ENCODE peak calls at places on chromosomes 12 and 14, in eight cellular contexts. L is esophagus squamous epithelium, R is PC-3, Q is SK-N-SH, F is cardiac muscle cell, G is tibial nerve, I is suprapubic skin, O is neural progenitor cell. E is an unnamed sample.

GRCh38 chr14:50335389-50335788 is 23.3 kb downstream of the DMAC2L start:
- DNase-seq in R (no peak), L (no peak), I (no peak), Q (peak; percentile 55), G (peak; percentile 48), F (peak; percentile 39), O (peak; percentile 89), E (no peak)

GRCh38 chr14:93537962-93538361 is 107.2 kb downstream of the UNC79 start:
- DNase-seq in G (no peak), F (no peak), Q (no peak), O (no peak), L (no peak), R (no peak), I (no peak), E (no peak)

GRCh38 chr12:1531160-1531653 is 63.2 kb downstream of the FBXL14 start:
- DNase-seq in L (no peak), R (no peak), I (no peak), Q (no peak), F (no peak), G (no peak), O (no peak), E (no peak)

GRCh38 chr14:98623806-98624430 is 648.1 kb downstream of the BCL11B start:
- DNase-seq in L (no peak), I (no peak), F (no peak), G (no peak), Q (no peak), R (no peak), O (no peak), E (no peak)

GRCh38 chr12:107309020-107309419 is 215.7 kb upstream of the CRY1 start:
- DNase-seq in I (no peak), L (no peak), R (no peak), Q (no peak), G (no peak), O (no peak), F (no peak), E (no peak)

GRCh38 chr12:209851-210250 is 4.1 kb downstream of the SLC6A12 start:
- DNase-seq in I (no peak), O (no peak), R (no peak), Q (no peak), F (no peak), G (no peak), L (no peak), E (no peak)

GRCh38 chr12:1634149-1634548 is 5.1 kb downstream of the WNT5B start:
- DNase-seq in O (no peak), F (no peak), Q (no peak), L (no peak), I (no peak), R (no peak), G (no peak), E (no peak)

GRCh38 chr14:21527320-21527679 is 1.2 kb upstream of the SALL2 start:
- DNase-seq in G (no peak), I (no peak), L (no peak), Q (no peak), R (no peak), O (no peak), F (no peak), E (no peak)

GRCh38 chr12:93245543-93245942 is 132.2 kb upstream of the NUDT4 start:
- DNase-seq in Q (no peak), O (peak; percentile 56), G (no peak), I (no peak), R (no peak), F (no peak), L (no peak), E (peak; percentile 70)

GRCh38 chr14:23078692-23079116 is 16.2 kb downstream of the ACIN1 start:
- DNase-seq in R (peak; percentile 96), L (no peak), I (no peak), F (no peak), Q (no peak), O (no peak), G (peak; percentile 45), E (no peak)

GRCh38 chr12:12081836-12082497 is 11.2 kb downstream of the BCL2L14 start:
- DNase-seq in R (peak; percentile 52), I (no peak), O (peak; percentile 57), G (no peak), Q (peak; percentile 67), L (no peak), F (peak; percentile 13), E (no peak)

GRCh38 chr12:128817115-128818015 is 6.4 kb downstream of the SLC15A4 start:
- DNase-seq in I (no peak), F (no peak), O (no peak), R (no peak), Q (peak; percentile 46), L (no peak), G (no peak), E (no peak)

GRCh38 chr14:90782892-90783291 is 33.3 kb downstream of the TTC7B start:
- DNase-seq in F (no peak), L (no peak), I (peak; percentile 12), G (no peak), O (no peak), Q (no peak), R (no peak), E (no peak)

GRCh38 chr14:22646570-22647254 is 2.6 kb upstream of the OR6J1 start:
- DNase-seq in R (peak; percentile 91), I (no peak), L (no peak), G (no peak), F (no peak), O (no peak), Q (no peak), E (no peak)

GRCh38 chr14:51593397-51593796 is 58.3 kb upstream of the FRMD6 start:
- DNase-seq in Q (no peak), I (no peak), R (no peak), F (no peak), L (no peak), G (no peak), O (no peak), E (no peak)

GRCh38 chr12:4269279-4269991 is 4.1 kb upstream of the CCND2 start:
- DNase-seq in I (no peak), L (no peak), Q (peak; percentile 70), G (peak; percentile 70), R (no peak), F (peak; percentile 87), O (peak; percentile 84), E (peak; percentile 87)

GRCh38 chr12:45726594-45727300 is 2.8 kb upstream of the ARID2 start:
- DNase-seq in L (no peak), I (peak; percentile 86), R (peak; percentile 39), O (peak; percentile 59), F (peak; percentile 58), G (peak; percentile 47), Q (peak; percentile 55), E (peak; percentile 69)

GRCh38 chr12:104296718-104297117 is 6.8 kb upstream of the EID3 start:
- DNase-seq in L (no peak), I (no peak), F (no peak), O (no peak), R (no peak), G (no peak), Q (no peak), E (no peak)

GRCh38 chr14:77025744-77026165 is 2.8 kb downstream of the IRF2BPL start:
- DNase-seq in L (no peak), F (peak; percentile 42), I (no peak), R (no peak), O (peak; percentile 65), G (no peak), Q (peak; percentile 58), E (no peak)

GRCh38 chr12:120399531-120399930 is 30.6 kb upstream of the MSI1 start:
- DNase-seq in L (no peak), G (no peak), I (no peak), F (no peak), O (no peak), Q (no peak), R (peak; percentile 47), E (no peak)

GRCh38 chr12:108812324-108812723 is 45.1 kb downstream of the SSH1 start:
- DNase-seq in I (no peak), R (no peak), Q (no peak), L (no peak), G (peak; percentile 11), F (no peak), O (no peak), E (no peak)
- H3K36me3 ChIP-seq in I (peaks cover 40% of the 10 kb centered on the region), R (peaks cover 38% of the 10 kb centered on the region), Q (peaks cover 71% of the 10 kb centered on the region), L (peaks cover 28% of the 10 kb centered on the region), G (peaks cover 3% of the 10 kb centered on the region), F (peaks cover 22% of the 10 kb centered on the region), O (no peaks in the 10 kb centered on the region), E (peaks cover 28% of the 10 kb centered on the region)

DNA sequence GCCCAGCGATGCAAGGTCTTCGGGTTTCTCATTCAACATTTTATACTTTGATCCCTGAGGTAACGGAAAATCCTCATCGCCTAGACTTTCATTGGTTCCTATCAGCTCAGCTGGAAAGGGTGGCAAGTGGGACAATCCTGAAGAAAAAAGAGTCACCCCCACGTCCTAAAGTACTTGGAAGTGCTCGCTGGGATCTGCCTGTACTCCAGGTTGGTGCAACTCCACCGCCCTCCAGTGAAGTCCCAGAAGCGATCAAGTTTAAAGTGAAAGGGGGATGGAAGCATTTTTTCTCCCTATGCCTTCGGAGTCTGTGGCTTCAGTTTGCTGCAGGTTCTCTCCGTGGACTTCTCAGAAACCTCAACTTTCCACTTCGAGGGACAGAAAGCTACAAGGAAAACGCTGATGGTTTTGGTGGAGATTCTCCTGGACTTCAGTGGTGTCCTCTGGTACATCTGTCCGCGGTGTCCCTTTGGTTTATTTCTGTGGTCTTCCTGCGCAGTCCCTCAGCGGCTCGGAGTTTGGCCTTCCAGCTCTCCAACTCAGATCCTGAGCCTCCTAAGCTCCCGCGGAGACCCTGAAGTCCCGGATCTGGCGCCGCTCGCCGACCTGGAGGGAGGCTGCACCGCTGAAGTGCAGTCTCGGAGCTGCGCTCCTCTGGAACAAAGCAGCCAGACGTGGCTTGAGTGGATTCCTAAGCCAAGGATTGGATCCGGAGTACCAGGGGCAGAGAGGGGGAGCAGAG is 1.7 kb upstream of the LRFN5 start:
- DNase-seq in G (no peak), Q (no peak), O (peak; percentile 93), I (no peak), L (no peak), R (no peak), F (peak; percentile 86), E (no peak)
- H3K4me3 ChIP-seq in G (peak overlapping the region; percentile 50), Q (no peak overlapping the region), O (peak overlapping the region; percentile 71), I (peak overlapping the region; percentile 75), L (no peak overlapping the region), R (no peak overlapping the region), F (peak overlapping the region; percentile 80), E (no peak overlapping the region)

DNA sequence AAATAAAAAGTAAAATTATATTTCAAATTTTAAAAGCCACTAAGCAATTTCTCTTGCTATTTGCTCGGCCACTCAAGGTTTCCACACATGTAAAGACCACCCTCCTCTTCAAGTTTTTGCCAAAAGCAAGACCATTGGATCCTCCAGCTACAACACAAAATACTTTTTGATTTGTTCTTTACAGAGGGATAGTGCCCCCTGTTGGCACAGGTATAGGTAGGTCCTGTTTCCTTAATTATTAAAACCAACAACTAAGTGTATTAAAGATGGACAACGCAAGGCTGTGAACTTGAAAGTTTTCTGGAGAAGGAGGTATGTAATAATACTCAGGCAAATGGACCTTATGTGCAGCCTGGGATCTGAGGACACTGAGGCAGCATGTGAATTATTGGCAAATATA is 23.8 kb downstream of the ATP6V1D start:
- DNase-seq in F (peak; percentile 5), Q (peak; percentile 27), O (peak; percentile 65), I (no peak), R (peak; percentile 60), G (no peak), L (no peak), E (no peak)
- TF ChIP-seq CTCF in F (peak; percentile 38), Q (peak; percentile 60), O (peak; percentile 67), I (no peak), R (peak; percentile 90), G (no peak), L (no peak), E (peak; percentile 50)

GRCh38 chr14:68408680-68409079 is 384.2 kb downstream of the ZFP36L1 start:
- DNase-seq in F (no peak), L (no peak), Q (no peak), R (peak; percentile 63), I (no peak), O (no peak), G (no peak), E (no peak)
- H3K36me3 ChIP-seq in F (no peaks in the 10 kb centered on the region), L (no peaks in the 10 kb centered on the region), Q (no peaks in the 10 kb centered on the region), R (no peaks in the 10 kb centered on the region), I (no peaks in the 10 kb centered on the region), O (no peaks in the 10 kb centered on the region), G (no peaks in the 10 kb centered on the region), E (no peaks in the 10 kb centered on the region)

GRCh38 chr12:24997496-24997895 is 48.6 kb upstream of the BCAT1 start:
- DNase-seq in G (no peak), L (no peak), R (no peak), O (no peak), F (no peak), I (no peak), Q (no peak), E (no peak)
- H3K4me3 ChIP-seq in G (no peak overlapping the region), L (no peak overlapping the region), R (no peak overlapping the region), O (no peak overlapping the region), F (no peak overlapping the region), I (no peak overlapping the region), Q (no peak overlapping the region), E (peak overlapping the region; percentile 45)

E was measured in GM06990.